ENCODE peak calls at places on chromosome 12, in four cellular contexts. K is K562, P is H1, E is SK-N-SH. R is an unnamed sample.

GRCh38 chr12:85179680-85180300 is 100.2 kb upstream of the ALX1 start:
- DNase-seq in K (no peak), P (no peak), E (no peak), R (no peak)

GRCh38 chr12:32003654-32004053 is 44.4 kb downstream of the RESF1 start:
- DNase-seq in K (no peak), P (no peak), E (no peak), R (no peak)

GRCh38 chr12:113005759-113006158 is 27.4 kb downstream of the OAS2 start:
- DNase-seq in K (peak; percentile 21), P (no peak), E (peak; percentile 40), R (no peak)

GRCh38 chr12:21451529-21451928 is 14.1 kb downstream of the PYROXD1 start:
- DNase-seq in K (no peak), P (no peak), E (no peak), R (no peak)

GRCh38 chr12:78398750-78399149 is 465.8 kb upstream of the SYT1 start:
- DNase-seq in K (no peak), P (no peak), E (no peak), R (no peak)

GRCh38 chr12:73950506-73950905 is 587.1 kb upstream of the ATXN7L3B start:
- DNase-seq in K (no peak), P (no peak), E (no peak), R (no peak)

GRCh38 chr12:23204933-23205778 is 580.2 kb downstream of the ETNK1 start:
- DNase-seq in K (peak; percentile 63), P (no peak), E (peak; percentile 43), R (no peak)

GRCh38 chr12:78887008-78887407 is 22.4 kb downstream of the SYT1 start:
- DNase-seq in K (no peak), P (no peak), E (no peak), R (no peak)

GRCh38 chr12:24500466-24501232 is 448.3 kb downstream of the BCAT1 start:
- DNase-seq in K (no peak), P (no peak), E (peak; percentile 45), R (no peak)

GRCh38 chr12:2335109-2335508 is 282.3 kb downstream of the CACNA1C start:
- DNase-seq in K (no peak), P (no peak), E (no peak), R (no peak)

GRCh38 chr12:65624554-65625086 is 199.7 kb upstream of the HMGA2 start:
- DNase-seq in K (no peak), P (no peak), E (no peak), R (no peak)

GRCh38 chr12:107014050-107014449 is 27.1 kb upstream of the MTERF2 start:
- DNase-seq in K (peak; percentile 12), P (no peak), E (no peak), R (no peak)

GRCh38 chr12:21819678-21820077 is 45.2 kb upstream of the KCNJ8 start:
- DNase-seq in K (no peak), P (no peak), E (no peak), R (no peak)

GRCh38 chr12:6404390-6404789 is 20.4 kb downstream of the LTBR start:
- DNase-seq in K (no peak), P (no peak), E (no peak), R (no peak)

GRCh38 chr12:50505945-50506344 is 1.2 kb downstream of the DIP2B start:
- DNase-seq in K (peak; percentile 42), P (no peak), E (no peak), R (no peak)

GRCh38 chr12:113180333-113180732 is 4.9 kb downstream of the DDX54 start:
- DNase-seq in K (no peak), P (no peak), E (no peak), R (no peak)

GRCh38 chr12:41476499-41476898 is 288.4 kb downstream of the PDZRN4 start:
- DNase-seq in K (no peak), P (no peak), E (no peak), R (no peak)
- TF ChIP-seq TEAD4 in K (no peak), P (no peak), E (no peak), R (no peak)

GRCh38 chr12:61870658-61871559 is 389.3 kb upstream of the USP15 start:
- DNase-seq in K (no peak), P (no peak), E (no peak), R (no peak)
- TF ChIP-seq TEAD4 in K (no peak), P (no peak), E (no peak), R (no peak)

DNA sequence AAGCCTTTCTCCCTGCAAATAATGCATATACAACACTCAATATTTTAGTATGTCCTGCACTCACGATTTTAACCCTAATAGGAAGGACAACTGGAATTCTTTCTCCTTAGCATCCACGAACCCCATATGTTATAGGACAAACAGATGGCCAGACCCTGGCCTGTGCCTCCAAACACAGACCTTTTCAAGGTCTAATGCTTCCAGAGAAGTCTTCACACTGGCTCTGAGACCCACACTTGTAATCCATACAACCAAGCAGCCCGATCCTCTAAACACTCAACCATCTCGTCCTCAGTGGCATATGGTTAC is 569 bp downstream of the SLC2A3 start:
- DNase-seq in K (peak; percentile 39), P (no peak), E (no peak), R (no peak)
- TF ChIP-seq TEAD4 in K (no peak), P (no peak), E (no peak), R (no peak)

DNA sequence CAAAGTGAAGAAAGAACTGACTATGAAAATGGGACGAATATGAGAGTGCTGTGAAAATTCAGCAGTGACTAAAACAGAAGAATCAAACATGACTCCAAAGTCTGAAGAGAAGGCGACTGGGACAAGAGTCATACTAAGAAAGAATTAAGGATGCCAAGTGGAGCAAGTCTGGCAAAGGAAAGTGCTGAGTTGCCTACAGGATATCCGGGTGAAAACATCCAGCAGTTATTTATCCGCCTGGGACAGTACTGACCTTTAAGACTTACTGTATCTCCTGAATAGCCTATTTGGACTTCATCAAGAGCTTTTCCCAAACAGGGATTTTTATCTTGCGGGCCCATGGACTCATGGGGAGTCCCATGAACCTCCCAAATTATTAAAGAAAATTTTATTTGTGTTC is 41.1 kb downstream of the KICS2 start:
- DNase-seq in K (no peak), P (no peak), E (no peak), R (no peak)
- TF ChIP-seq TEAD4 in K (no peak), P (no peak), E (no peak), R (no peak)

DNA sequence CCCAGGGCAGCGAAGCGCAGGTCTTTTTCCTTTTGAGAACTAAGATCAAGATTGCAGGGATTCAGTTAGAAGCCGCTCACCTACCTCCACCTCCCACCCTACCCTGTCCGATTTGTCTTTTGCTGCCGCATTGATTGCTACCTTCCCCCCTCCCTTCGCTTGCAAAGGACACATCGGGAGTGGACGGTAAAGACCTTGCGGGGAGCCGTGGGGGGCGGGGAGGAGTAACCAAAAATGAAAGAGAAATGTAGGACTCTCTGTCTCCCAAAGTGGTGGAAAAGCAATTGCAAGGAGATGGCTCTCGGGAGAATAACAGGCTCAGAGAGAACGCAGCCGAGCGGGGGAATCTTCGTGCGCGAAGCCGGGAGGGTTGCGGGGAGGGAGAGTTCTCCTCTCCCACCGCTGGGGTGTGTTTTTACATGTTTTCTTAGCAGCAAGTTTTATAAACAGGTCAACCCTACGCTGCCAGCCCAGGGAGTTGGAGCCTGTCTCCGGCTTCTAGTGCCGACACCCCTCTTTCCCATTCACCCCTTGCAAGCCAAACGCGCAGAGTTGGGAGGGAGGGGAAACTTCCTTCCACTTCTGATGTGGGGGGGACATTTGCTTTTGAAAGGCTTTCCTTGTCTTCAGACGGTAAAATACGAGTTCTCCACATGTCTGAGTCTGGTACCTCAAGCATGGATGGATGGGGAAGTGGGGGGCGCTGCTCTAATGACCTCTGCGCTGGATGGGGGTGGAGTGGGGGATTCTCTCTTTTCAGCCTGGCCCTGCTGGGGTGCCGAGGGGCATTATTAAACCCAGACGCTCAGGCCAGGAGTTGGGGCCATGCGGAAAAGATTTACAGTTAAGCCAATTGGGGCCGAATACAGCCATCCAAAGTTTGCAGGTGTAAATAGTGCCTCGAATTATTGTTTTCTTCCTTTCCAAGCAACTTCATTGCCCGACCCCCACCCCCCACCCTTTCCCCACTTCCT is 8.9 kb upstream of the TBX3 start:
- DNase-seq in K (no peak), P (no peak), E (peak; percentile 18), R (no peak)
- TF ChIP-seq TEAD4 in K (no peak), P (no peak), E (no peak), R (no peak)

R was measured in WTC11.